ENCODE peak calls at places on chromosome 10, in six cellular contexts. U is WTC11, G is AG10803, Y is lower leg skin, M is body of pancreas, C is fibroblast of pulmonary artery. O is an unnamed sample.

GRCh38 chr10:93999401-93999851 is 5.7 kb downstream of the PLCE1 start:
- DNase-seq in Y (no peak), M (peak), C (peak), G (peak), U (peak), O (no peak)

GRCh38 chr10:131215776-131216175 is 95.7 kb downstream of the TCERG1L start:
- DNase-seq in U (no peak), M (no peak), C (no peak), G (no peak), Y (no peak), O (no peak)

GRCh38 chr10:69797959-69798358 is 3.7 kb upstream of the COL13A1 start:
- DNase-seq in Y (no peak), M (no peak), G (no peak), U (no peak), C (no peak), O (no peak)

GRCh38 chr10:115953203-115953602 is 319.8 kb downstream of the GFRA1 start:
- DNase-seq in U (no peak), Y (no peak), G (no peak), C (no peak), M (no peak), O (no peak)

GRCh38 chr10:45520476-45520875 is 146.5 kb downstream of the ALOX5 start:
- DNase-seq in C (no peak), Y (no peak), U (no peak), G (no peak), M (no peak), O (no peak)

GRCh38 chr10:26448706-26449435 is 10.7 kb downstream of the APBB1IP start:
- DNase-seq in C (no peak), G (no peak), U (no peak), Y (no peak), M (no peak), O (no peak)

GRCh38 chr10:124693801-124694416 is 50.3 kb downstream of the FAM53B start:
- DNase-seq in M (peak), G (no peak), Y (no peak), C (no peak), U (no peak), O (no peak)

GRCh38 chr10:28396317-28396716 is 93.5 kb upstream of the MPP7 start:
- DNase-seq in U (no peak), C (no peak), M (no peak), Y (no peak), G (peak), O (no peak)

GRCh38 chr10:106216085-106216484 is 948.4 kb downstream of the SORCS1 start:
- DNase-seq in G (no peak), U (no peak), M (no peak), C (no peak), Y (no peak), O (no peak)

GRCh38 chr10:29409241-29410051 is 120.6 kb downstream of the LYZL1 start:
- DNase-seq in U (no peak), Y (peak), C (peak), G (peak), M (peak), O (peak)

GRCh38 chr10:69375307-69376151 is 41.2 kb downstream of the TACR2 start:
- DNase-seq in M (peak), U (peak), G (no peak), Y (peak), C (peak), O (no peak)

GRCh38 chr10:109456566-109457361 is 466.5 kb downstream of the XPNPEP1 start:
- DNase-seq in Y (no peak), U (peak), M (no peak), G (no peak), C (no peak), O (no peak)

GRCh38 chr10:123408660-123409059 is 254.5 kb downstream of the BUB3 start:
- DNase-seq in C (no peak), Y (no peak), U (no peak), M (no peak), G (no peak), O (no peak)

GRCh38 chr10:89525556-89525955 is 9.8 kb downstream of the SLC16A12 start:
- DNase-seq in Y (no peak), G (no peak), C (no peak), U (no peak), M (no peak), O (no peak)

GRCh38 chr10:130686680-130687300 is 550.6 kb downstream of the GLRX3 start:
- DNase-seq in C (no peak), M (peak), Y (no peak), U (no peak), G (no peak), O (no peak)

GRCh38 chr10:50627896-50628295 is 4.1 kb upstream of the SGMS1 start:
- DNase-seq in M (no peak), C (no peak), G (no peak), U (no peak), Y (no peak), O (no peak)

GRCh38 chr10:27865221-27865635 is 119.6 kb upstream of the MKX start:
- DNase-seq in Y (no peak), U (no peak), C (no peak), M (no peak), G (peak), O (no peak)

GRCh38 chr10:121595806-121596667 is 2.2 kb downstream of the FGFR2 start:
- DNase-seq in Y (no peak), M (no peak), G (no peak), C (no peak), U (peak), O (no peak)

GRCh38 chr10:22453948-22454347 is 108.7 kb downstream of the SPAG6 start:
- DNase-seq in G (no peak), Y (no peak), U (no peak), M (no peak), C (no peak), O (no peak)

GRCh38 chr10:9188022-9188810 is 1133.7 kb downstream of the GATA3 start:
- DNase-seq in U (no peak), G (no peak), C (no peak), Y (no peak), M (no peak), O (no peak)

GRCh38 chr10:43304687-43305333 is 37.9 kb upstream of the RASGEF1A start:
- DNase-seq in G (peak), M (peak), U (peak), C (peak), Y (peak), O (peak)

GRCh38 chr10:103254538-103255325 is 9.0 kb downstream of the RPEL1 start:
- DNase-seq in G (peak), U (no peak), M (no peak), Y (no peak), C (peak), O (no peak)

GRCh38 chr10:130739016-130739756 is 572.3 kb downstream of the TCERG1L start:
- DNase-seq in G (no peak), Y (no peak), C (no peak), U (no peak), M (no peak), O (no peak)

GRCh38 chr10:36183056-36183455 is 541.0 kb upstream of the FZD8 start:
- DNase-seq in G (no peak), U (no peak), Y (no peak), C (no peak), M (no peak), O (no peak)

GRCh38 chr10:75295901-75296441 is 60.2 kb upstream of the COMTD1 start:
- DNase-seq in Y (peak), U (no peak), G (no peak), C (no peak), M (peak), O (peak)

GRCh38 chr10:102117391-102118159 is 2.6 kb downstream of the LDB1 start:
- DNase-seq in M (peak), U (peak), Y (peak), G (peak), C (peak), O (no peak)
- TF ChIP-seq CTCF in M (no peak), U (no peak), Y (no peak), G (peak), C (peak), O (no peak)

GRCh38 chr10:1368772-1369171 is 312.6 kb downstream of the WDR37 start:
- DNase-seq in Y (no peak), C (no peak), M (peak), G (no peak), U (peak), O (peak)
- TF ChIP-seq CTCF in Y (no peak), C (peak), M (peak), G (peak), U (peak), O (peak)

GRCh38 chr10:110969183-110969582 is 49.8 kb downstream of the SHOC2 start:
- DNase-seq in Y (no peak), C (no peak), U (no peak), M (no peak), G (no peak), O (no peak)
- TF ChIP-seq CTCF in Y (no peak), C (no peak), U (no peak), M (no peak), G (no peak), O (no peak)

GRCh38 chr10:88211230-88211629 is 347.8 kb downstream of the PTEN start:
- DNase-seq in G (no peak), C (no peak), U (no peak), M (no peak), Y (no peak), O (no peak)
- TF ChIP-seq CTCF in G (no peak), C (no peak), U (no peak), M (no peak), Y (no peak), O (no peak)

GRCh38 chr10:128846927-128847326 is 620.1 kb upstream of the MGMT start:
- DNase-seq in M (no peak), C (no peak), Y (no peak), U (no peak), G (no peak), O (no peak)

GRCh38 chr10:128839134-128839533 is 627.9 kb upstream of the MGMT start:
- DNase-seq in Y (no peak), M (no peak), G (no peak), C (no peak), U (no peak), O (no peak)

GRCh38 chr10:128848807-128849206 is 618.2 kb upstream of the MGMT start:
- DNase-seq in C (no peak), Y (no peak), G (no peak), M (no peak), U (no peak), O (no peak)

GRCh38 chr10:128839701-128840100 is 627.3 kb upstream of the MGMT start:
- DNase-seq in M (no peak), Y (no peak), G (no peak), U (no peak), C (no peak), O (no peak)

DNA sequence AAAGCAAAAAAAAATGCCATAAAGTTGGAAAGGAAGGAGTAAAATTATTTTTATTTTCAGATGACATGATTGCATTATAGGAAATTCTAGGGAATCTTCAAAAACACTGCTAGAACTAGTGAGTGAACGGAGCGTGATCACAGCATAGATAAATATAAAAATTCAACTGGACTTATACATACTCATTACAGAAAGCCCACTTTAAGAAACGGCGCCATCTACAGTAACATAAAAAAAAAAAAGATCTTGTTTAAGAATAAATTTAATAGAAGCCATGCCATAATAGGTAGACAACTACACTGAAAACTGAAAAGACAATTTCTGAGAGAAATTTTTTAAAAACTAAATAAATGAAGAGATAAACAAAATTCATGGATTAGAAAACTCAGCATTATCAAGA is 623.1 kb upstream of the MGMT start:
- DNase-seq in Y (no peak), G (no peak), M (no peak), U (no peak), C (no peak), O (no peak)
- TF ChIP-seq CTCF in Y (no peak), G (no peak), M (no peak), U (no peak), C (no peak), O (no peak)

GRCh38 chr10:97059006-97059871 is 126.5 kb downstream of the SLIT1 start:
- DNase-seq in Y (no peak), G (no peak), M (no peak), C (no peak), U (peak), O (no peak)
- TF ChIP-seq CTCF in Y (no peak), G (no peak), M (no peak), C (no peak), U (no peak), O (no peak)

GRCh38 chr10:77922551-77923179 is 3.9 kb downstream of the DLG5 start:
- DNase-seq in G (no peak), M (no peak), Y (no peak), U (no peak), C (no peak), O (no peak)

GRCh38 chr10:77925410-77925794 is 1.2 kb downstream of the DLG5 start:
- DNase-seq in Y (no peak), U (no peak), G (peak), M (peak), C (peak), O (no peak)

GRCh38 chr10:77927343-77928256 is 1.0 kb upstream of the DLG5 start:
- DNase-seq in M (no peak), Y (no peak), G (no peak), U (no peak), C (no peak), O (no peak)

GRCh38 chr10:77926566-77927342 is at the start of gene DLG5:
- DNase-seq in C (peak), Y (no peak), U (peak), M (peak), G (peak), O (no peak)

GRCh38 chr10:77925795-77926565 is 575 bp downstream of the DLG5 start:
- DNase-seq in C (peak), G (no peak), Y (no peak), U (peak), M (peak), O (no peak)
- TF ChIP-seq CTCF in C (no peak), G (no peak), Y (no peak), U (no peak), M (peak), O (no peak)